ENCODE peak calls at places on chromosomes 4 and X, in seven cellular contexts. One of them, this sample, is unnamed.

GRCh38 chr4:137387924-137388323 is 144.4 kb downstream of the PCDH18 start:
- DNase-seq in omental fat pad: no peak
- DNase-seq in non-pigmented ciliary epithelial cell: peak; percentile 41
- DNase-seq in NCI-H1105: no peak
- DNase-seq in cardiac fibroblast: peak; percentile 77
- DNase-seq in WTC11: no peak
- DNase-seq in nucleus accumbens: no peak
- DNase-seq in this sample: peak; percentile 40

GRCh38 chr4:185591679-185592141 is 56.4 kb upstream of the PDLIM3 start:
- DNase-seq in omental fat pad: no peak
- DNase-seq in non-pigmented ciliary epithelial cell: no peak
- DNase-seq in NCI-H1105: no peak
- DNase-seq in cardiac fibroblast: peak; percentile 69
- DNase-seq in WTC11: no peak
- DNase-seq in nucleus accumbens: no peak
- DNase-seq in this sample: no peak

GRCh38 chrX:141642979-141643378 is 53.5 kb downstream of the SPANXA2 start:
- DNase-seq in omental fat pad: no peak
- DNase-seq in non-pigmented ciliary epithelial cell: no peak
- DNase-seq in NCI-H1105: peak; percentile 2
- DNase-seq in cardiac fibroblast: peak; percentile 4
- DNase-seq in WTC11: no peak
- DNase-seq in nucleus accumbens: no peak
- DNase-seq in this sample: no peak

GRCh38 chr4:114690571-114690970 is 92.0 kb downstream of the UGT8 start:
- DNase-seq in omental fat pad: no peak
- DNase-seq in non-pigmented ciliary epithelial cell: no peak
- DNase-seq in NCI-H1105: no peak
- DNase-seq in cardiac fibroblast: no peak
- DNase-seq in WTC11: no peak
- DNase-seq in nucleus accumbens: no peak
- DNase-seq in this sample: no peak

GRCh38 chrX:71935542-71935941 is 24.9 kb downstream of the NHSL2 start:
- DNase-seq in omental fat pad: no peak
- DNase-seq in non-pigmented ciliary epithelial cell: no peak
- DNase-seq in NCI-H1105: no peak
- DNase-seq in cardiac fibroblast: no peak
- DNase-seq in WTC11: peak; percentile 41
- DNase-seq in nucleus accumbens: no peak
- DNase-seq in this sample: no peak

GRCh38 chr4:46508216-46508615 is 118.3 kb upstream of the GABRA2 start:
- DNase-seq in omental fat pad: no peak
- DNase-seq in non-pigmented ciliary epithelial cell: no peak
- DNase-seq in NCI-H1105: no peak
- DNase-seq in cardiac fibroblast: no peak
- DNase-seq in WTC11: no peak
- DNase-seq in nucleus accumbens: no peak
- DNase-seq in this sample: no peak

GRCh38 chr4:173521474-173522159 is 8.4 kb downstream of the HAND2 start:
- DNase-seq in omental fat pad: no peak
- DNase-seq in non-pigmented ciliary epithelial cell: no peak
- DNase-seq in NCI-H1105: no peak
- DNase-seq in cardiac fibroblast: no peak
- DNase-seq in WTC11: no peak
- DNase-seq in nucleus accumbens: no peak
- DNase-seq in this sample: no peak

GRCh38 chr4:57943672-57944071 is 833.5 kb upstream of the IGFBP7 start:
- DNase-seq in omental fat pad: no peak
- DNase-seq in non-pigmented ciliary epithelial cell: no peak
- DNase-seq in NCI-H1105: no peak
- DNase-seq in cardiac fibroblast: peak; percentile 71
- DNase-seq in WTC11: no peak
- DNase-seq in nucleus accumbens: no peak
- DNase-seq in this sample: no peak

GRCh38 chrX:26845051-26845450 is 618.1 kb downstream of the PPP4R3C start:
- DNase-seq in omental fat pad: no peak
- DNase-seq in non-pigmented ciliary epithelial cell: no peak
- DNase-seq in NCI-H1105: no peak
- DNase-seq in cardiac fibroblast: peak; percentile 54
- DNase-seq in WTC11: no peak
- DNase-seq in nucleus accumbens: no peak
- DNase-seq in this sample: no peak

GRCh38 chr4:52643846-52644245 is 15.3 kb downstream of the USP46 start:
- DNase-seq in omental fat pad: no peak
- DNase-seq in non-pigmented ciliary epithelial cell: no peak
- DNase-seq in NCI-H1105: no peak
- DNase-seq in cardiac fibroblast: peak; percentile 75
- DNase-seq in WTC11: no peak
- DNase-seq in nucleus accumbens: no peak
- DNase-seq in this sample: no peak

GRCh38 chr4:113673450-113673849 is 88.1 kb downstream of the CAMK2D start:
- DNase-seq in omental fat pad: no peak
- DNase-seq in non-pigmented ciliary epithelial cell: no peak
- DNase-seq in NCI-H1105: no peak
- DNase-seq in cardiac fibroblast: no peak
- DNase-seq in WTC11: no peak
- DNase-seq in nucleus accumbens: no peak
- DNase-seq in this sample: no peak

GRCh38 chr4:40825014-40825838 is 75.5 kb downstream of the NSUN7 start:
- DNase-seq in omental fat pad: no peak
- DNase-seq in non-pigmented ciliary epithelial cell: no peak
- DNase-seq in NCI-H1105: no peak
- DNase-seq in cardiac fibroblast: no peak
- DNase-seq in WTC11: no peak
- DNase-seq in nucleus accumbens: no peak
- DNase-seq in this sample: no peak

GRCh38 chr4:115201042-115201330 is 87.6 kb upstream of the NDST4 start:
- DNase-seq in omental fat pad: no peak
- DNase-seq in non-pigmented ciliary epithelial cell: no peak
- DNase-seq in NCI-H1105: no peak
- DNase-seq in cardiac fibroblast: no peak
- DNase-seq in WTC11: no peak
- DNase-seq in nucleus accumbens: no peak
- DNase-seq in this sample: no peak

GRCh38 chr4:2803624-2804448 is 11.0 kb downstream of the SH3BP2 start:
- DNase-seq in omental fat pad: no peak
- DNase-seq in non-pigmented ciliary epithelial cell: no peak
- DNase-seq in NCI-H1105: no peak
- DNase-seq in cardiac fibroblast: no peak
- DNase-seq in WTC11: no peak
- DNase-seq in nucleus accumbens: no peak
- DNase-seq in this sample: no peak

GRCh38 chr4:109067509-109068205 is 234.8 kb downstream of the COL25A1 start:
- DNase-seq in omental fat pad: no peak
- DNase-seq in non-pigmented ciliary epithelial cell: no peak
- DNase-seq in NCI-H1105: no peak
- DNase-seq in cardiac fibroblast: peak; percentile 48
- DNase-seq in WTC11: no peak
- DNase-seq in nucleus accumbens: no peak
- DNase-seq in this sample: no peak

GRCh38 chr4:44916406-44916805 is 190.1 kb upstream of the GNPDA2 start:
- DNase-seq in omental fat pad: no peak
- DNase-seq in non-pigmented ciliary epithelial cell: no peak
- DNase-seq in NCI-H1105: no peak
- DNase-seq in cardiac fibroblast: peak; percentile 33
- DNase-seq in WTC11: no peak
- DNase-seq in nucleus accumbens: no peak
- DNase-seq in this sample: no peak

GRCh38 chr4:146255463-146255862 is 41.1 kb downstream of the REELD1 start:
- DNase-seq in omental fat pad: no peak
- DNase-seq in non-pigmented ciliary epithelial cell: peak; percentile 66
- DNase-seq in NCI-H1105: no peak
- DNase-seq in cardiac fibroblast: peak; percentile 61
- DNase-seq in WTC11: no peak
- DNase-seq in nucleus accumbens: no peak
- DNase-seq in this sample: no peak

GRCh38 chrX:38882894-38883620 is 81.8 kb downstream of the MID1IP1 start:
- DNase-seq in omental fat pad: no peak
- DNase-seq in non-pigmented ciliary epithelial cell: no peak
- DNase-seq in NCI-H1105: no peak
- DNase-seq in cardiac fibroblast: peak; percentile 44
- DNase-seq in WTC11: no peak
- DNase-seq in nucleus accumbens: no peak
- DNase-seq in this sample: no peak

GRCh38 chr4:4960574-4960973 is 58.7 kb downstream of the CYTL1 start:
- DNase-seq in omental fat pad: no peak
- DNase-seq in non-pigmented ciliary epithelial cell: no peak
- DNase-seq in NCI-H1105: no peak
- DNase-seq in cardiac fibroblast: no peak
- DNase-seq in WTC11: no peak
- DNase-seq in nucleus accumbens: no peak
- DNase-seq in this sample: no peak

GRCh38 chr4:89312066-89312465 is 4.5 kb upstream of the GPRIN3 start:
- DNase-seq in omental fat pad: no peak
- DNase-seq in non-pigmented ciliary epithelial cell: no peak
- DNase-seq in NCI-H1105: no peak
- DNase-seq in cardiac fibroblast: peak; percentile 50
- DNase-seq in WTC11: no peak
- DNase-seq in nucleus accumbens: no peak
- DNase-seq in this sample: no peak

GRCh38 chr4:11615601-11616000 is 186.9 kb upstream of the HS3ST1 start:
- DNase-seq in omental fat pad: no peak
- DNase-seq in non-pigmented ciliary epithelial cell: no peak
- DNase-seq in NCI-H1105: no peak
- DNase-seq in cardiac fibroblast: peak; percentile 38
- DNase-seq in WTC11: no peak
- DNase-seq in nucleus accumbens: no peak
- DNase-seq in this sample: no peak

GRCh38 chr4:61254406-61254805 is 54.3 kb downstream of the ADGRL3 start:
- DNase-seq in omental fat pad: no peak
- DNase-seq in non-pigmented ciliary epithelial cell: no peak
- DNase-seq in NCI-H1105: no peak
- DNase-seq in cardiac fibroblast: no peak
- DNase-seq in WTC11: no peak
- DNase-seq in nucleus accumbens: no peak
- DNase-seq in this sample: no peak

GRCh38 chr4:137819964-137820383 is 287.7 kb upstream of the PCDH18 start:
- DNase-seq in omental fat pad: no peak
- DNase-seq in non-pigmented ciliary epithelial cell: peak; percentile 34
- DNase-seq in NCI-H1105: no peak
- DNase-seq in cardiac fibroblast: peak; percentile 78
- DNase-seq in WTC11: peak; percentile 20
- DNase-seq in nucleus accumbens: no peak
- DNase-seq in this sample: peak; percentile 18

GRCh38 chr4:55675196-55675793 is 39.2 kb upstream of the NMU start:
- DNase-seq in omental fat pad: no peak
- DNase-seq in non-pigmented ciliary epithelial cell: no peak
- DNase-seq in NCI-H1105: no peak
- DNase-seq in cardiac fibroblast: no peak
- DNase-seq in WTC11: no peak
- DNase-seq in nucleus accumbens: no peak
- DNase-seq in this sample: no peak

GRCh38 chrX:11756354-11757318 is 1.4 kb upstream of the MSL3 start:
- DNase-seq in omental fat pad: no peak
- DNase-seq in non-pigmented ciliary epithelial cell: no peak
- DNase-seq in NCI-H1105: no peak
- DNase-seq in cardiac fibroblast: peak; percentile 20
- DNase-seq in WTC11: no peak
- DNase-seq in nucleus accumbens: no peak
- DNase-seq in this sample: no peak